ENCODE peak calls at places on chromosomes 12 and 14, in ten cellular contexts. One of them, this sample, is unnamed.

GRCh38 chr12:1500095-1500801 is 94.1 kb downstream of the FBXL14 start:
- DNase-seq in foreskin fibroblast: peak
- DNase-seq in fibroblast of lung: peak
- DNase-seq in kidney: no peak
- DNase-seq in right lobe of liver: no peak
- DNase-seq in dorsolateral prefrontal cortex: no peak
- DNase-seq in uterus: no peak
- DNase-seq in endothelial cell: no peak
- DNase-seq in GM10248: no peak
- DNase-seq in GM13977: no peak
- DNase-seq in this sample: no peak

GRCh38 chr12:56237552-56237951 is 7.7 kb downstream of the SLC39A5 start:
- DNase-seq in fibroblast of lung: peak
- DNase-seq in right lobe of liver: no peak
- DNase-seq in GM13977: no peak
- DNase-seq in GM10248: no peak
- DNase-seq in dorsolateral prefrontal cortex: no peak
- DNase-seq in kidney: no peak
- DNase-seq in endothelial cell: no peak
- DNase-seq in uterus: no peak
- DNase-seq in foreskin fibroblast: no peak
- DNase-seq in this sample: no peak

GRCh38 chr14:56156096-56156495 is 37.9 kb downstream of the PELI2 start:
- DNase-seq in right lobe of liver: no peak
- DNase-seq in foreskin fibroblast: no peak
- DNase-seq in GM10248: no peak
- DNase-seq in endothelial cell: no peak
- DNase-seq in fibroblast of lung: no peak
- DNase-seq in dorsolateral prefrontal cortex: no peak
- DNase-seq in kidney: no peak
- DNase-seq in uterus: no peak
- DNase-seq in GM13977: no peak
- DNase-seq in this sample: no peak

GRCh38 chr14:89455412-89455811 is 38.4 kb upstream of the FOXN3 start:
- DNase-seq in dorsolateral prefrontal cortex: no peak
- DNase-seq in uterus: no peak
- DNase-seq in GM10248: no peak
- DNase-seq in GM13977: no peak
- DNase-seq in fibroblast of lung: peak
- DNase-seq in foreskin fibroblast: no peak
- DNase-seq in right lobe of liver: no peak
- DNase-seq in endothelial cell: no peak
- DNase-seq in kidney: no peak
- DNase-seq in this sample: no peak

GRCh38 chr14:70188292-70188607 is 501 bp downstream of the SLC8A3 start:
- DNase-seq in foreskin fibroblast: peak
- DNase-seq in endothelial cell: no peak
- DNase-seq in fibroblast of lung: peak
- DNase-seq in right lobe of liver: no peak
- DNase-seq in uterus: no peak
- DNase-seq in kidney: no peak
- DNase-seq in GM13977: no peak
- DNase-seq in dorsolateral prefrontal cortex: no peak
- DNase-seq in GM10248: peak
- DNase-seq in this sample: no peak

GRCh38 chr14:32998433-32998832 is 59.8 kb downstream of the NPAS3 start:
- DNase-seq in foreskin fibroblast: peak
- DNase-seq in uterus: no peak
- DNase-seq in kidney: no peak
- DNase-seq in fibroblast of lung: peak
- DNase-seq in right lobe of liver: no peak
- DNase-seq in GM13977: no peak
- DNase-seq in GM10248: no peak
- DNase-seq in dorsolateral prefrontal cortex: no peak
- DNase-seq in endothelial cell: no peak
- DNase-seq in this sample: no peak

GRCh38 chr12:6684609-6685008 is 4.6 kb downstream of the ZNF384 start:
- DNase-seq in dorsolateral prefrontal cortex: no peak
- DNase-seq in endothelial cell: peak
- DNase-seq in GM13977: peak
- DNase-seq in GM10248: no peak
- DNase-seq in fibroblast of lung: no peak
- DNase-seq in foreskin fibroblast: no peak
- DNase-seq in right lobe of liver: no peak
- DNase-seq in uterus: no peak
- DNase-seq in kidney: no peak
- DNase-seq in this sample: no peak

GRCh38 chr14:101539929-101540328 is 21.4 kb upstream of the DIO3 start:
- DNase-seq in kidney: no peak
- DNase-seq in endothelial cell: no peak
- DNase-seq in uterus: no peak
- DNase-seq in fibroblast of lung: no peak
- DNase-seq in right lobe of liver: no peak
- DNase-seq in dorsolateral prefrontal cortex: no peak
- DNase-seq in GM13977: no peak
- DNase-seq in GM10248: no peak
- DNase-seq in foreskin fibroblast: no peak
- DNase-seq in this sample: no peak

GRCh38 chr14:68682166-68683103 is 110.4 kb downstream of the ZFP36L1 start:
- DNase-seq in uterus: peak
- DNase-seq in endothelial cell: no peak
- DNase-seq in GM13977: peak
- DNase-seq in dorsolateral prefrontal cortex: no peak
- DNase-seq in right lobe of liver: no peak
- DNase-seq in fibroblast of lung: peak
- DNase-seq in foreskin fibroblast: peak
- DNase-seq in GM10248: peak
- DNase-seq in kidney: no peak
- DNase-seq in this sample: no peak

GRCh38 chr14:96267336-96267735 is 11.3 kb downstream of the BDKRB1 start:
- DNase-seq in kidney: no peak
- DNase-seq in uterus: peak
- DNase-seq in right lobe of liver: no peak
- DNase-seq in foreskin fibroblast: peak
- DNase-seq in dorsolateral prefrontal cortex: no peak
- DNase-seq in GM13977: no peak
- DNase-seq in endothelial cell: no peak
- DNase-seq in GM10248: no peak
- DNase-seq in fibroblast of lung: peak
- DNase-seq in this sample: no peak

GRCh38 chr12:107400686-107401447 is 284.7 kb upstream of the PWP1 start:
- DNase-seq in GM13977: no peak
- DNase-seq in kidney: no peak
- DNase-seq in foreskin fibroblast: peak
- DNase-seq in fibroblast of lung: peak
- DNase-seq in uterus: no peak
- DNase-seq in endothelial cell: no peak
- DNase-seq in GM10248: no peak
- DNase-seq in right lobe of liver: no peak
- DNase-seq in dorsolateral prefrontal cortex: peak
- DNase-seq in this sample: no peak

DNA sequence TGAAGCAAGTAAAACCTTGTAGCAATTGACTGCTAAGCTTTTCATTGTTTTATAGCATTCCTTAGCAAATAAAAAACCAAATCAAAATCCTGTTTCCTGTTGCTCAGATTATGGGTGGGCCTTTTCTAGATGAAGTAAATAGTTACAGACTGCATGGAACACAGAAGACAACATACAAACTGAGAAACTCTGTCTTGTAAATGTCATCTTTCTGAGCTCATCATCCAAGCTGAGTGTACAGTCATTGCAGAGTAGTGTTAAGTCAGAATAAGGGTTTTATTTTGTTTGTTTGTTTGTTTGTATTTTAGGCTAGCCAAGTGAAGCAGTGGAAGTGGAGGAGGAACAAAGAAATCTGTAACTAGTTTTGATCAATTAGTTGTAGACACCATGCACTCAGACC is 24.4 kb upstream of the BTG1 start:
- DNase-seq in right lobe of liver: no peak
- DNase-seq in kidney: no peak
- DNase-seq in fibroblast of lung: no peak
- DNase-seq in dorsolateral prefrontal cortex: no peak
- DNase-seq in GM10248: no peak
- DNase-seq in GM13977: no peak
- DNase-seq in foreskin fibroblast: no peak
- DNase-seq in endothelial cell: no peak
- DNase-seq in uterus: no peak
- DNase-seq in this sample: no peak
- TF ChIP-seq CTCF in right lobe of liver: no peak
- TF ChIP-seq CTCF in kidney: no peak
- TF ChIP-seq CTCF in fibroblast of lung: no peak
- TF ChIP-seq CTCF in dorsolateral prefrontal cortex: no peak
- TF ChIP-seq CTCF in GM10248: no peak
- TF ChIP-seq CTCF in GM13977: no peak
- TF ChIP-seq CTCF in foreskin fibroblast: no peak
- TF ChIP-seq CTCF in endothelial cell: no peak
- TF ChIP-seq CTCF in uterus: no peak
- TF ChIP-seq CTCF in this sample: no peak

DNA sequence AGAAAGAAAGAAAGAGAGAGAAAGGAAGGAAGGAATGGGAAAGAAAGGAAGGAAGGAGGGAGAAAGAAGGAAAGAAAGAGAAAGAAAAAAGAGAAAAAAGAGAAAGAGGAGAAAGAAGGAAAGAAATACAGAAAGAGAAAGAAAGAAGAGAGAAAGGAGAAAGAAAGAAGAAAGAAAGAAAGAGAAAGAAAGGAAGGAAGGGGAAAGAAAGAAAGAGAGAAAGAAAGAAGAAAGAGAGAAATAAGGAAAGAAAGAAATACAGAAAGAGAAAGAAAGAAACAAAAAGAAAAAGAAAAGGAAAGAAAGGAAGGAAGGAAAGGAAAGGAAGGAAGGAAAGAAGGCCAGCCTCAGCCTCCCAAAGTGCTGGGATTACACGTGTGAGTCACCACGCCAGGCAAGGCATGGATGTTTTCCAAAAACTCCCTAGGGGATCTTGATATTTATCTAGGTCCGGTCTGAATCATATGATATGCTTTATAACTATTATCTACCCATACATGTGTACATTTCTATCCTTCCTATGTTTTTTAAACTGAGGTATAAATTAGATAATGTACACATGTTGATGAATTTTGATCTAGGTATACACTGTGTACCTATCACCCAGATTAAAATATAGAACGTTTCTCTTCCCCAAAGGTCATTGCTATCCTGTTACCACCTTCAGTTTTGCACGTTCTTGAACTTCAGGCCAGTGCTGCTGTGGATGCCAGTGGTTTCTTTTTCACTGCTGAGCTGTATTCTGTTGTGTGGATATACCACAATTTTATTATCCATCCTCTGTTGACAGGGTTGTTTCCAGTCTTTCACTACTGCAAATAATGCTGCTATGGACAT is 177.9 kb downstream of the RBM19 start:
- DNase-seq in foreskin fibroblast: no peak
- DNase-seq in uterus: no peak
- DNase-seq in endothelial cell: no peak
- DNase-seq in kidney: no peak
- DNase-seq in right lobe of liver: no peak
- DNase-seq in GM13977: no peak
- DNase-seq in fibroblast of lung: peak
- DNase-seq in dorsolateral prefrontal cortex: no peak
- DNase-seq in GM10248: no peak
- DNase-seq in this sample: no peak
- TF ChIP-seq CTCF in foreskin fibroblast: no peak
- TF ChIP-seq CTCF in uterus: no peak
- TF ChIP-seq CTCF in endothelial cell: no peak
- TF ChIP-seq CTCF in kidney: no peak
- TF ChIP-seq CTCF in right lobe of liver: no peak
- TF ChIP-seq CTCF in GM13977: no peak
- TF ChIP-seq CTCF in fibroblast of lung: no peak
- TF ChIP-seq CTCF in dorsolateral prefrontal cortex: no peak
- TF ChIP-seq CTCF in GM10248: no peak
- TF ChIP-seq CTCF in this sample: no peak

GRCh38 chr12:20646239-20646827 is 48.8 kb upstream of the SLCO1C1 start:
- DNase-seq in GM13977: peak
- DNase-seq in endothelial cell: no peak
- DNase-seq in GM10248: peak
- DNase-seq in uterus: no peak
- DNase-seq in right lobe of liver: no peak
- DNase-seq in dorsolateral prefrontal cortex: no peak
- DNase-seq in kidney: no peak
- DNase-seq in fibroblast of lung: peak
- DNase-seq in foreskin fibroblast: peak
- DNase-seq in this sample: peak
- TF ChIP-seq CTCF in GM13977: peak
- TF ChIP-seq CTCF in endothelial cell: peak
- TF ChIP-seq CTCF in GM10248: peak
- TF ChIP-seq CTCF in uterus: peak
- TF ChIP-seq CTCF in right lobe of liver: peak
- TF ChIP-seq CTCF in dorsolateral prefrontal cortex: peak
- TF ChIP-seq CTCF in kidney: peak
- TF ChIP-seq CTCF in fibroblast of lung: peak
- TF ChIP-seq CTCF in foreskin fibroblast: peak
- TF ChIP-seq CTCF in this sample: no peak

DNA sequence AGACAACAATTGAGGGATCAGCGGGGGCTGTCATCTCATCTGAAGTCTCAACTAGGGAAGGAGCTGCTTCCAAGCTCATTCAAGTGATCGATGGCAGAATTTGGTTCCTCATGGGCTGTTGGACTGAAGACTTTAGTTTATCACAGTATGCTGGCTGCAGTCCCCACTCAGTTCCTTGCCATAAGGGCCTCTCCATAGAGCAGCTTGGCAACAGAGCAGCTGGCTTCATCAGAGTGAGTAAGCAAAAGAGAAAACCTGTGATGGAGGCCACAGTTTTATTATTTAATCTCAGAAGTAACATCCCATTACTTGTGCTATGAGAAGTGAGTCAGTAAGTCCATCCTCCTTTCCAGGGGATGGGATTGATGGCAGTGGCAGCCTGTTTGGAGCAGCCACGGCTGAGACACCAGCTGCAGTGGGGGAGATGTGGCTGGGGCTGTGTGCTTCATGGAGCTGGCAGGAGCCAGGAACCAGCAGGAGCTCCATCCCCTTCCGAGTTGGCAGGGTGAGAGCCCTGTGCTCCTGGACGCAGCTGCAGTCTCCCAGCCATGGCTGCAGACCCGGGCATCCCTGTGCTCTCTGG is 138.5 kb upstream of the SRRM4 start:
- DNase-seq in endothelial cell: no peak
- DNase-seq in GM10248: no peak
- DNase-seq in uterus: no peak
- DNase-seq in fibroblast of lung: no peak
- DNase-seq in right lobe of liver: no peak
- DNase-seq in kidney: no peak
- DNase-seq in GM13977: no peak
- DNase-seq in foreskin fibroblast: no peak
- DNase-seq in dorsolateral prefrontal cortex: peak
- DNase-seq in this sample: no peak
- TF ChIP-seq CTCF in endothelial cell: no peak
- TF ChIP-seq CTCF in GM10248: no peak
- TF ChIP-seq CTCF in uterus: no peak
- TF ChIP-seq CTCF in fibroblast of lung: no peak
- TF ChIP-seq CTCF in right lobe of liver: no peak
- TF ChIP-seq CTCF in kidney: no peak
- TF ChIP-seq CTCF in GM13977: no peak
- TF ChIP-seq CTCF in foreskin fibroblast: no peak
- TF ChIP-seq CTCF in dorsolateral prefrontal cortex: no peak
- TF ChIP-seq CTCF in this sample: no peak

DNA sequence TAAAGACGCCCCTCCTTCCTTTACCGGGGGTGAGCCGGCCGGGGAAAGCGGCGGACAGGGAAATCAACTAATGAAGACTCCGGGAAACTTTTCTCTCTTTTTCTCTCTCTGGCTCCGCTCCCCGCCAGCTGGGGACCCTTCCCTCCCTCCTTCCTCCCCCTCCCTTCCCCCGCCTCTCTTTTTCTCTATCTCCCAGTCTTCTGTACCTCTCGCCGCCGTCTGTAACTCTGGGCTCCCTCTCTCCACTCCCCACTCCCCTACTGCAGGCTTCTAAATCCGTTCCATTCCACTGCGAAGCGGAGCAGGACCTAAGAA is 6.9 kb upstream of the HOXC11 start:
- DNase-seq in GM10248: no peak
- DNase-seq in kidney: no peak
- DNase-seq in uterus: no peak
- DNase-seq in dorsolateral prefrontal cortex: no peak
- DNase-seq in right lobe of liver: no peak
- DNase-seq in foreskin fibroblast: no peak
- DNase-seq in fibroblast of lung: no peak
- DNase-seq in GM13977: no peak
- DNase-seq in endothelial cell: no peak
- DNase-seq in this sample: no peak
- TF ChIP-seq CTCF in GM10248: no peak
- TF ChIP-seq CTCF in kidney: no peak
- TF ChIP-seq CTCF in uterus: no peak
- TF ChIP-seq CTCF in dorsolateral prefrontal cortex: no peak
- TF ChIP-seq CTCF in right lobe of liver: no peak
- TF ChIP-seq CTCF in foreskin fibroblast: no peak
- TF ChIP-seq CTCF in fibroblast of lung: no peak
- TF ChIP-seq CTCF in GM13977: no peak
- TF ChIP-seq CTCF in endothelial cell: no peak
- TF ChIP-seq CTCF in this sample: no peak